ENCODE peak calls at places on chromosome 13, in eight cellular contexts. One of them, this sample, is unnamed. For H3K4me1, the result is how much of the 10 kb centered on the place peaks cover.

GRCh38 chr13:62544928-62545327 is 1129.3 kb upstream of the PCDH20 start:
- DNase-seq in BE2C: no peak
- DNase-seq in PC-3: no peak
- DNase-seq in CD8-positive, alpha-beta T cell: no peak
- DNase-seq in transverse colon: no peak
- DNase-seq in uterus: no peak
- DNase-seq in gastrocnemius medialis: no peak
- DNase-seq in endodermal cell: no peak
- DNase-seq in this sample: no peak

GRCh38 chr13:49340161-49340560 is 92.4 kb downstream of the CDADC1 start:
- DNase-seq in transverse colon: no peak
- DNase-seq in gastrocnemius medialis: no peak
- DNase-seq in BE2C: no peak
- DNase-seq in uterus: no peak
- DNase-seq in endodermal cell: no peak
- DNase-seq in PC-3: no peak
- DNase-seq in CD8-positive, alpha-beta T cell: no peak
- DNase-seq in this sample: no peak

GRCh38 chr13:25727250-25727649 is 324.6 kb downstream of the SHISA2 start:
- DNase-seq in transverse colon: peak
- DNase-seq in uterus: no peak
- DNase-seq in PC-3: peak
- DNase-seq in endodermal cell: no peak
- DNase-seq in BE2C: no peak
- DNase-seq in CD8-positive, alpha-beta T cell: no peak
- DNase-seq in gastrocnemius medialis: no peak
- DNase-seq in this sample: no peak

GRCh38 chr13:99895428-99895998 is 76.1 kb downstream of the ZIC5 start:
- DNase-seq in uterus: no peak
- DNase-seq in transverse colon: no peak
- DNase-seq in BE2C: no peak
- DNase-seq in gastrocnemius medialis: no peak
- DNase-seq in CD8-positive, alpha-beta T cell: no peak
- DNase-seq in endodermal cell: peak
- DNase-seq in PC-3: no peak
- DNase-seq in this sample: no peak

GRCh38 chr13:24274452-24274971 is 34.9 kb upstream of the C1QTNF9 start:
- DNase-seq in BE2C: no peak
- DNase-seq in PC-3: no peak
- DNase-seq in endodermal cell: peak
- DNase-seq in transverse colon: peak
- DNase-seq in uterus: no peak
- DNase-seq in gastrocnemius medialis: no peak
- DNase-seq in CD8-positive, alpha-beta T cell: no peak
- DNase-seq in this sample: peak

GRCh38 chr13:85509512-85509911 is 289.7 kb downstream of the SLITRK6 start:
- DNase-seq in PC-3: peak
- DNase-seq in endodermal cell: no peak
- DNase-seq in BE2C: no peak
- DNase-seq in gastrocnemius medialis: no peak
- DNase-seq in transverse colon: no peak
- DNase-seq in uterus: no peak
- DNase-seq in CD8-positive, alpha-beta T cell: no peak
- DNase-seq in this sample: no peak

GRCh38 chr13:82749551-82749950 is 1132.7 kb downstream of the SLITRK1 start:
- DNase-seq in gastrocnemius medialis: no peak
- DNase-seq in CD8-positive, alpha-beta T cell: no peak
- DNase-seq in transverse colon: no peak
- DNase-seq in endodermal cell: no peak
- DNase-seq in uterus: no peak
- DNase-seq in BE2C: no peak
- DNase-seq in PC-3: peak
- DNase-seq in this sample: no peak

GRCh38 chr13:37868691-37869505 is 674 bp downstream of the TRPC4 start:
- DNase-seq in BE2C: no peak
- DNase-seq in transverse colon: no peak
- DNase-seq in uterus: no peak
- DNase-seq in PC-3: no peak
- DNase-seq in gastrocnemius medialis: no peak
- DNase-seq in endodermal cell: peak
- DNase-seq in CD8-positive, alpha-beta T cell: no peak
- DNase-seq in this sample: no peak

GRCh38 chr13:95185851-95186250 is 115.4 kb downstream of the ABCC4 start:
- DNase-seq in PC-3: no peak
- DNase-seq in endodermal cell: no peak
- DNase-seq in uterus: no peak
- DNase-seq in BE2C: no peak
- DNase-seq in gastrocnemius medialis: no peak
- DNase-seq in CD8-positive, alpha-beta T cell: peak
- DNase-seq in transverse colon: no peak
- DNase-seq in this sample: no peak

GRCh38 chr13:29892149-29892548 is 41.7 kb upstream of the UBL3 start:
- DNase-seq in CD8-positive, alpha-beta T cell: no peak
- DNase-seq in transverse colon: no peak
- DNase-seq in PC-3: no peak
- DNase-seq in gastrocnemius medialis: no peak
- DNase-seq in uterus: no peak
- DNase-seq in endodermal cell: peak
- DNase-seq in BE2C: no peak
- DNase-seq in this sample: no peak

GRCh38 chr13:106989866-106990265 is 421.9 kb upstream of the ARGLU1 start:
- DNase-seq in endodermal cell: no peak
- DNase-seq in BE2C: no peak
- DNase-seq in gastrocnemius medialis: no peak
- DNase-seq in uterus: no peak
- DNase-seq in CD8-positive, alpha-beta T cell: no peak
- DNase-seq in PC-3: no peak
- DNase-seq in transverse colon: no peak
- DNase-seq in this sample: no peak

GRCh38 chr13:58247080-58247479 is 615.5 kb downstream of the PCDH17 start:
- DNase-seq in CD8-positive, alpha-beta T cell: no peak
- DNase-seq in transverse colon: no peak
- DNase-seq in gastrocnemius medialis: no peak
- DNase-seq in PC-3: no peak
- DNase-seq in endodermal cell: no peak
- DNase-seq in uterus: no peak
- DNase-seq in BE2C: no peak
- DNase-seq in this sample: no peak

GRCh38 chr13:77397636-77398035 is 70.7 kb upstream of the MYCBP2 start:
- DNase-seq in transverse colon: no peak
- DNase-seq in BE2C: no peak
- DNase-seq in uterus: no peak
- DNase-seq in PC-3: no peak
- DNase-seq in endodermal cell: no peak
- DNase-seq in gastrocnemius medialis: no peak
- DNase-seq in CD8-positive, alpha-beta T cell: no peak
- DNase-seq in this sample: no peak

GRCh38 chr13:106565127-106565775 is 2.7 kb downstream of the ARGLU1 start:
- DNase-seq in endodermal cell: no peak
- DNase-seq in transverse colon: no peak
- DNase-seq in CD8-positive, alpha-beta T cell: no peak
- DNase-seq in gastrocnemius medialis: no peak
- DNase-seq in uterus: no peak
- DNase-seq in PC-3: no peak
- DNase-seq in BE2C: no peak
- DNase-seq in this sample: no peak

GRCh38 chr13:22061371-22061805 is 390.5 kb downstream of the FGF9 start:
- DNase-seq in PC-3: no peak
- DNase-seq in BE2C: no peak
- DNase-seq in CD8-positive, alpha-beta T cell: peak
- DNase-seq in gastrocnemius medialis: no peak
- DNase-seq in endodermal cell: peak
- DNase-seq in transverse colon: no peak
- DNase-seq in uterus: no peak
- DNase-seq in this sample: no peak

GRCh38 chr13:23959231-23959862 is 62.0 kb upstream of the C1QTNF9B start:
- DNase-seq in PC-3: peak
- DNase-seq in gastrocnemius medialis: no peak
- DNase-seq in CD8-positive, alpha-beta T cell: no peak
- DNase-seq in endodermal cell: no peak
- DNase-seq in uterus: no peak
- DNase-seq in transverse colon: no peak
- DNase-seq in BE2C: no peak
- DNase-seq in this sample: peak

GRCh38 chr13:83677985-83678384 is 204.3 kb downstream of the SLITRK1 start:
- DNase-seq in gastrocnemius medialis: no peak
- DNase-seq in CD8-positive, alpha-beta T cell: no peak
- DNase-seq in BE2C: no peak
- DNase-seq in uterus: no peak
- DNase-seq in endodermal cell: no peak
- DNase-seq in transverse colon: no peak
- DNase-seq in PC-3: no peak
- DNase-seq in this sample: no peak

GRCh38 chr13:28333204-28333900 is 161.6 kb downstream of the FLT1 start:
- DNase-seq in gastrocnemius medialis: no peak
- DNase-seq in PC-3: no peak
- DNase-seq in BE2C: no peak
- DNase-seq in transverse colon: no peak
- DNase-seq in endodermal cell: no peak
- DNase-seq in CD8-positive, alpha-beta T cell: no peak
- DNase-seq in uterus: no peak
- DNase-seq in this sample: no peak

GRCh38 chr13:27437126-27437525 is 12.7 kb downstream of the GTF3A start:
- DNase-seq in uterus: no peak
- DNase-seq in gastrocnemius medialis: no peak
- DNase-seq in BE2C: no peak
- DNase-seq in endodermal cell: no peak
- DNase-seq in PC-3: no peak
- DNase-seq in CD8-positive, alpha-beta T cell: no peak
- DNase-seq in transverse colon: no peak
- DNase-seq in this sample: no peak

GRCh38 chr13:40583738-40584137 is 82.7 kb downstream of the FOXO1 start:
- DNase-seq in uterus: no peak
- DNase-seq in BE2C: no peak
- DNase-seq in PC-3: no peak
- DNase-seq in gastrocnemius medialis: no peak
- DNase-seq in CD8-positive, alpha-beta T cell: no peak
- DNase-seq in transverse colon: no peak
- DNase-seq in endodermal cell: no peak
- DNase-seq in this sample: no peak
- H3K4me1 ChIP-seq in uterus: under half
- H3K4me1 ChIP-seq in BE2C: under half
- H3K4me1 ChIP-seq in PC-3: under half
- H3K4me1 ChIP-seq in gastrocnemius medialis: half or more
- H3K4me1 ChIP-seq in CD8-positive, alpha-beta T cell: half or more
- H3K4me1 ChIP-seq in transverse colon: under half
- H3K4me1 ChIP-seq in endodermal cell: under half
- H3K4me1 ChIP-seq in this sample: under half

DNA sequence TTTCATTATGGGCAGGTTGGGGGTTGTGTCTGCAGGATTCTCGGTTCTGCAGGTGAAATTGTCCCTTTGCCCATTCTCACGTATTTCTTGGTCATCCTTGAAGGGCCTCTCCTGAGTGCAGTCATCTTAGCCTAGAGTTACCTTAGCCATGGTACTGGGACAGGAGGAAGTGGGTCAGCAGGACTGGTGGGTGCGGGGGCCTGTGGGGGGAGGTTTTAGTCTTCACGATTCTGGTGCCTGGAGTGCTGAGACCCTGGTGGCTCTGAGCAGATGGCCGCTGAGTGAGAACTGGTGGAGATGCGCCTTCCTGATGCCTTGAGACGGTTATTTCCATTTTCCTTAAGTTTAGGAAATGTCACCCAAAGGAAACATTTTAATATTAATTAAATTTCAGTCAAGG is 11.8 kb downstream of the COL4A2 start:
- DNase-seq in PC-3: no peak
- DNase-seq in BE2C: no peak
- DNase-seq in endodermal cell: no peak
- DNase-seq in gastrocnemius medialis: no peak
- DNase-seq in CD8-positive, alpha-beta T cell: no peak
- DNase-seq in uterus: no peak
- DNase-seq in transverse colon: no peak
- DNase-seq in this sample: no peak
- H3K4me1 ChIP-seq in PC-3: under half
- H3K4me1 ChIP-seq in BE2C: under half
- H3K4me1 ChIP-seq in endodermal cell: under half
- H3K4me1 ChIP-seq in gastrocnemius medialis: under half
- H3K4me1 ChIP-seq in CD8-positive, alpha-beta T cell: under half
- H3K4me1 ChIP-seq in uterus: under half
- H3K4me1 ChIP-seq in transverse colon: under half
- H3K4me1 ChIP-seq in this sample: under half

GRCh38 chr13:43688230-43688907 is 98.4 kb downstream of the ENOX1 start:
- DNase-seq in transverse colon: no peak
- DNase-seq in CD8-positive, alpha-beta T cell: no peak
- DNase-seq in uterus: no peak
- DNase-seq in endodermal cell: no peak
- DNase-seq in PC-3: no peak
- DNase-seq in BE2C: peak
- DNase-seq in gastrocnemius medialis: no peak
- DNase-seq in this sample: no peak
- H3K4me1 ChIP-seq in transverse colon: under half
- H3K4me1 ChIP-seq in CD8-positive, alpha-beta T cell: under half
- H3K4me1 ChIP-seq in uterus: under half
- H3K4me1 ChIP-seq in endodermal cell: under half
- H3K4me1 ChIP-seq in PC-3: under half
- H3K4me1 ChIP-seq in BE2C: under half
- H3K4me1 ChIP-seq in gastrocnemius medialis: under half
- H3K4me1 ChIP-seq in this sample: under half

GRCh38 chr13:65746522-65746921 is 1483.6 kb downstream of the PCDH9 start:
- DNase-seq in PC-3: no peak
- DNase-seq in transverse colon: no peak
- DNase-seq in gastrocnemius medialis: no peak
- DNase-seq in endodermal cell: no peak
- DNase-seq in uterus: no peak
- DNase-seq in CD8-positive, alpha-beta T cell: no peak
- DNase-seq in BE2C: no peak
- DNase-seq in this sample: no peak
- H3K4me1 ChIP-seq in PC-3: under half
- H3K4me1 ChIP-seq in transverse colon: under half
- H3K4me1 ChIP-seq in gastrocnemius medialis: under half
- H3K4me1 ChIP-seq in endodermal cell: under half
- H3K4me1 ChIP-seq in uterus: under half
- H3K4me1 ChIP-seq in CD8-positive, alpha-beta T cell: under half
- H3K4me1 ChIP-seq in BE2C: under half
- H3K4me1 ChIP-seq in this sample: under half

GRCh38 chr13:98541701-98542203 is 35.2 kb downstream of the STK24 start:
- DNase-seq in PC-3: no peak
- DNase-seq in uterus: no peak
- DNase-seq in transverse colon: no peak
- DNase-seq in CD8-positive, alpha-beta T cell: no peak
- DNase-seq in gastrocnemius medialis: no peak
- DNase-seq in endodermal cell: no peak
- DNase-seq in BE2C: peak
- DNase-seq in this sample: no peak

GRCh38 chr13:98542568-98543379 is 34.1 kb downstream of the STK24 start:
- DNase-seq in transverse colon: no peak
- DNase-seq in CD8-positive, alpha-beta T cell: no peak
- DNase-seq in uterus: no peak
- DNase-seq in PC-3: no peak
- DNase-seq in BE2C: no peak
- DNase-seq in gastrocnemius medialis: no peak
- DNase-seq in endodermal cell: no peak
- DNase-seq in this sample: no peak

GRCh38 chr13:98541211-98541610 is 35.7 kb downstream of the STK24 start:
- DNase-seq in endodermal cell: peak
- DNase-seq in CD8-positive, alpha-beta T cell: no peak
- DNase-seq in transverse colon: no peak
- DNase-seq in gastrocnemius medialis: no peak
- DNase-seq in BE2C: no peak
- DNase-seq in uterus: no peak
- DNase-seq in PC-3: no peak
- DNase-seq in this sample: no peak

GRCh38 chr13:98539655-98540054 is 37.3 kb downstream of the STK24 start:
- DNase-seq in gastrocnemius medialis: no peak
- DNase-seq in CD8-positive, alpha-beta T cell: no peak
- DNase-seq in PC-3: no peak
- DNase-seq in uterus: no peak
- DNase-seq in transverse colon: no peak
- DNase-seq in BE2C: no peak
- DNase-seq in endodermal cell: peak
- DNase-seq in this sample: no peak

GRCh38 chr13:98540476-98540875 is 36.4 kb downstream of the STK24 start:
- DNase-seq in endodermal cell: peak
- DNase-seq in uterus: no peak
- DNase-seq in transverse colon: no peak
- DNase-seq in PC-3: no peak
- DNase-seq in gastrocnemius medialis: no peak
- DNase-seq in BE2C: no peak
- DNase-seq in CD8-positive, alpha-beta T cell: no peak
- DNase-seq in this sample: peak
- H3K4me1 ChIP-seq in endodermal cell: under half
- H3K4me1 ChIP-seq in uterus: under half
- H3K4me1 ChIP-seq in transverse colon: half or more
- H3K4me1 ChIP-seq in PC-3: under half
- H3K4me1 ChIP-seq in gastrocnemius medialis: half or more
- H3K4me1 ChIP-seq in BE2C: under half
- H3K4me1 ChIP-seq in CD8-positive, alpha-beta T cell: half or more
- H3K4me1 ChIP-seq in this sample: half or more